ENCODE peak calls at places on chromosomes 6 and 20, in six cellular contexts. B, R, W, O, L and X are unnamed samples.

GRCh38 chr20:5127204-5127858 is 523 bp downstream of the CDS2 start:
- DNase-seq in B (no peak), R (peak), W (peak), O (peak), L (peak), X (peak)

GRCh38 chr6:166588691-166589333 is 2.3 kb upstream of the RAMACL start:
- DNase-seq in B (peak), R (no peak), W (no peak), O (no peak), L (no peak), X (no peak)

GRCh38 chr6:137426007-137426689 is 68.0 kb downstream of the OLIG3 start:
- DNase-seq in B (no peak), R (no peak), W (no peak), O (no peak), L (no peak), X (no peak)

GRCh38 chr6:150729188-150729748 is 129.6 kb downstream of the PLEKHG1 start:
- DNase-seq in B (no peak), R (no peak), W (no peak), O (no peak), L (no peak), X (no peak)

GRCh38 chr6:116528800-116529199 is 16.7 kb downstream of the TRAPPC3L start:
- DNase-seq in B (no peak), R (no peak), W (no peak), O (no peak), L (no peak), X (no peak)

GRCh38 chr20:9344080-9344920 is 170.1 kb upstream of the LAMP5 start:
- DNase-seq in B (no peak), R (no peak), W (no peak), O (peak), L (no peak), X (no peak)

GRCh38 chr20:47851774-47852173 is 66.5 kb upstream of the SULF2 start:
- DNase-seq in B (no peak), R (no peak), W (no peak), O (no peak), L (no peak), X (no peak)

GRCh38 chr6:18424201-18424600 is 37.1 kb downstream of the RNF144B start:
- DNase-seq in B (no peak), R (no peak), W (no peak), O (no peak), L (no peak), X (no peak)

GRCh38 chr20:59403962-59404314 is 103.5 kb downstream of the EDN3 start:
- DNase-seq in B (no peak), R (no peak), W (no peak), O (no peak), L (no peak), X (no peak)

GRCh38 chr6:113182370-113183141 is 674.6 kb upstream of the MARCKS start:
- DNase-seq in B (peak), R (no peak), W (no peak), O (no peak), L (no peak), X (no peak)

GRCh38 chr6:53361549-53362031 is 12.8 kb upstream of the ELOVL5 start:
- DNase-seq in B (no peak), R (peak), W (peak), O (no peak), L (no peak), X (peak)

GRCh38 chr6:148854992-148855391 is 108.2 kb downstream of the UST start:
- DNase-seq in B (no peak), R (no peak), W (no peak), O (no peak), L (no peak), X (no peak)

GRCh38 chr20:47743671-47744070 is 41.6 kb downstream of the SULF2 start:
- DNase-seq in B (no peak), R (no peak), W (no peak), O (no peak), L (no peak), X (no peak)

GRCh38 chr6:114342086-114342825 is 567 bp downstream of the HS3ST5 start:
- DNase-seq in B (no peak), R (no peak), W (no peak), O (no peak), L (no peak), X (peak)

DNA sequence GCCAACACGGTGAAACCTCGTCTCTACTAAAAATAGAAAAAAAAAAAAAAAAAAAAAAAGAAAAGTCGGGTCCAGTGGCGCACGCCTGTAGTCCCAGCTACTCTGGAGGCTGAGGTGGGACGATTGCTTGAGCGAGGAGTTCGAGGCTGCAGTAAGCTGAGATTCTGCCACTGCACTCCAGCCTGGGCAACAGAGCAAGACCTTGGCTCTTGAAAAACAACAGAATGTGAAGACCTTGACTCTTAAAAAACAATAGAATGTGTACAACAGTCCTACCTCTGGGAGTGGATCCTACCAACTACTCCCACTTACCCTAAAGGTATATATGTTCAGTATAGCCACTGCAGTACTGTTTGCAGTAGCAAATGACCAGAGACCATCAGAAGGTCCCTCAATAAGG is 15.1 kb downstream of the KIF3B start:
- DNase-seq in B (no peak), R (no peak), W (no peak), O (no peak), L (no peak), X (no peak)
- H3K27ac ChIP-seq in B (no peak), R (no peak), W (no peak), O (no peak), L (no peak), X (no peak)

GRCh38 chr20:10595985-10596384 is 77.8 kb downstream of the JAG1 start:
- DNase-seq in B (no peak), R (no peak), W (no peak), O (no peak), L (no peak), X (no peak)
- H3K27ac ChIP-seq in B (peak), R (no peak), W (no peak), O (no peak), L (no peak), X (no peak)

DNA sequence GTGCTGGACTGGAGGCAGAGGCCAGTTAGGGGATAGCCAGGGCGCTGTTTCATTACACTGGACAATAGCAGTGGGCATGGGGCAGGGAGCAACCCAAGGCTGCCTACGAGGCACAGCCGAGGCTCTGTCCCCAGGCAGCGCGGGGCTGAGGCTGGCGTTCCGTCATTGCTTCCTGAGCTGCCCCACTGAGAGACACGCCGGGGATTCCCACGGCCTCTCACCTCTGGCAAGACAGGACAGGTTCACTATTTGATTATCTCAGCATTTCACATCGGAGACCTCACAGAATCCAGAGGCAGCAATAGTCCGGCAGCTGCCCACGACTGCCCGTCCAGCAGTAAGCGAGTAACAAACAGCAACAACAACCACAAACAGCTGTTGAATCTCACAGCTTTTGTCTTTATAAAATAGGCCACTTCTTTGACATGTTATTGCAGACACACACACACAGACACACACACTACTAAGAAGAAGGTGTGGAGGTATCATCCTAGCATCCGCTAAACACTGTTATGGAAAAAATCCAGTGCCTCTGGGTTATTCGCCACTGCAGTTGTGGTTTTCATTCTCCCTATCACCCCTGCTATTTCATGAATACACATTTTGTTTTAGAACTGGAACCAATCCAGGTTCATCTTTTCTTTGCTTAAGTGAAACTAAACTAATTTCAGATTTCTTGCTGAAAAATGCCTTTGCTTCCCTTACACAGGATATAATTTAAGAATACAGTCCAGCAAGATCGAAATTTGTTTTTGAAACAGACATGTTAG is 19.5 kb downstream of the KIF25 start:
- DNase-seq in B (no peak), R (no peak), W (no peak), O (no peak), L (no peak), X (no peak)
- H3K27ac ChIP-seq in B (no peak), R (no peak), W (no peak), O (no peak), L (no peak), X (no peak)

DNA sequence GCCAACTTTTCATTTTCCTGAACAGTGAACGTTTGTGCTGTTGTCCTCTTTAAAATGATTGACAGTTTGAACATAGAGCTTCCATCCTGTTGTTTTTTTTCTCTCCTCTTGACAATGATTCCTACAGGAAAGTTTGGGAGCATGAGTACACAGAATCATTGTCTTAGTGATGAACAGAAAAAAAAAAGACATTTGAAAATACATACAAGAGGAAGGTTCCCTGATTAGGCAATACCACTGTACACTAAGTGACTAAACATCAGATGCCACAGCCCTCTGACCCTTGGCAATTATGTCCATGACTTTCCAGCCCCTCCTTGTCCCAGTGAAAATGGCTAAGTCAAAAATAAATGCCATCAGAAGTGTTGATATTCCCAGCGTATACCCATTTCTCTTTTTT is 71.5 kb downstream of the RTN4IP1 start:
- DNase-seq in B (no peak), R (no peak), W (no peak), O (no peak), L (no peak), X (no peak)
- H3K27ac ChIP-seq in B (no peak), R (no peak), W (no peak), O (no peak), L (no peak), X (no peak)

GRCh38 chr6:138975815-138976214 is 12.2 kb downstream of the REPS1 start:
- DNase-seq in B (no peak), R (no peak), W (no peak), O (no peak), L (no peak), X (no peak)

GRCh38 chr6:138971601-138972000 is 16.5 kb downstream of the REPS1 start:
- DNase-seq in B (no peak), R (no peak), W (no peak), O (no peak), L (no peak), X (peak)

GRCh38 chr6:138972226-138972665 is 15.8 kb downstream of the REPS1 start:
- DNase-seq in B (no peak), R (no peak), W (no peak), O (no peak), L (no peak), X (no peak)

GRCh38 chr6:138970856-138971425 is 17.1 kb downstream of the REPS1 start:
- DNase-seq in B (peak), R (no peak), W (no peak), O (no peak), L (no peak), X (no peak)

GRCh38 chr6:138973481-138974140 is 14.4 kb downstream of the REPS1 start:
- DNase-seq in B (no peak), R (no peak), W (no peak), O (no peak), L (no peak), X (no peak)
- H3K27ac ChIP-seq in B (no peak), R (no peak), W (no peak), O (no peak), L (no peak), X (peak)

GRCh38 chr6:20427856-20428255 is 26.2 kb downstream of the E2F3 start:
- DNase-seq in B (no peak), R (no peak), W (no peak), O (no peak), L (no peak), X (no peak)
- H3K27ac ChIP-seq in B (no peak), R (no peak), W (no peak), O (no peak), L (no peak), X (no peak)

DNA sequence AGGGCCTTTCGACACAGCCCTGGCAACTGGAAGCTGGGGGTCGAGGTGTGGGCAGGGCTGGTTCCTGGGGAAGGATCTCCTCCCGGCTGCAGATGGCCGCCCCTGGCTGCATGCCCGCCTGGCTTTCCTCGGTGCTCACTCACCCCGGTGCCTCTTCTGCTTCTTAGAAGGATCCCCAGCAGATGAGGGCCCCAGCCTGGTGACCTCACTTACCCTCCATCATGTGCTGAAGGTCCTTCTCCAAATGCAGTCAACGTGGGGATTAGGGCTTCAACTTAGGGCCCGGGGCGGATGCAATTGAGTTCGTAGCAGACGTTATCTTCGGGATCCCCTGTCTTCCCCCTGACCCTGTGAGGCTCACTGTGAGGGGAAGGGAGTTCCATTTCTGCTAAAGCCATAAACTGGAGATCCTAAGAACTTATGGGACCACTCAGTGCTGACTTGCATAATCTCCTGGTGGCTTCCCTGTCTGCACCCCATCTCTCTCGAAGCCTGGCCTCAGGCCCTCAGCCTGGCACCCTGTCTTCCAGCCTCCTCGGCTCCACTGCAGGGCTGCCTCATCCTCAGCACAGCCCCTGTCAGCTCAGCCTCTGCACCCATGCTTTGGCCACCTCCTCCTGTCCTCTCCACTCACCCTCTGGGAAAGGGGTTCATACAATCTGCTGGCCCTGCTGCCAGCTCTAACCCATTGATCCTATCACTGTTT is 92.6 kb downstream of the THBS2 start:
- DNase-seq in B (no peak), R (no peak), W (no peak), O (no peak), L (no peak), X (no peak)
- H3K27ac ChIP-seq in B (peak), R (no peak), W (no peak), O (no peak), L (no peak), X (no peak)

DNA sequence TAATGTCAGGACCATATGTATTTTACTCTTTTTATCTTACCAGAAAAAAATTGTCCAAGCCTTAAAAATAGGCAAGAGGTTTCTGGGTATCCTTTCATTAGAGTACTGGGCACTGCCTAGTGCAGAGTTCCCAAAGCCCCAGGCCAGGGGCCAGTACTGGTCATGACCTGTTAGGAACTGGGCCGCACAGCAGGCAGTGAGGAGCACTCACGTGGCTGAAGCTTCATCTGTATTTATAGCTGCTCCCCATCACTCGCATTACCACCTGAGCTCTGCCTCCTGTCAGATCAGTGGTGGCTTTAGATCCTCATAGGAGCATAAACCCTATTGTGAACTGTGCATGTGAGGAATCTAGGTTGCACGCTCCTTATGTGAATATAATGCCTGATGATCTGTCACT is 632.9 kb downstream of the UTRN start:
- DNase-seq in B (no peak), R (no peak), W (no peak), O (no peak), L (no peak), X (no peak)
- H3K27ac ChIP-seq in B (no peak), R (no peak), W (no peak), O (no peak), L (no peak), X (no peak)